ENCODE peak calls at places on chromosomes 13 and 19, in four cellular contexts. X is PC-3, P is neural progenitor cell, C is HepG2. N is an unnamed sample.

GRCh38 chr13:59120297-59120843 is 1043.4 kb downstream of the DIAPH3 start:
- DNase-seq in X (no peak), P (no peak), C (no peak), N (no peak)

GRCh38 chr19:21934593-21934992 is 76.2 kb downstream of the ZNF208 start:
- DNase-seq in X (no peak), P (no peak), C (no peak), N (no peak)

GRCh38 chr13:113518080-113518803 is 27.7 kb upstream of the DCUN1D2 start:
- DNase-seq in X (no peak), P (no peak), C (no peak), N (no peak)

GRCh38 chr13:28059214-28059613 is 41.2 kb downstream of the FLT3 start:
- DNase-seq in X (peak; percentile 54), P (peak; percentile 62), C (peak; percentile 48), N (peak; percentile 11)

GRCh38 chr19:38665219-38665931 is 17.9 kb downstream of the ACTN4 start:
- DNase-seq in X (no peak), P (no peak), C (no peak), N (peak; percentile 55)

GRCh38 chr13:70527553-70527952 is 419.3 kb upstream of the KLHL1 start:
- DNase-seq in X (no peak), P (no peak), C (no peak), N (no peak)

GRCh38 chr19:39162441-39163043 is 34.2 kb upstream of the NCCRP1 start:
- DNase-seq in X (no peak), P (no peak), C (no peak), N (no peak)

GRCh38 chr19:54661846-54662489 is 817 bp upstream of the LILRB4 start:
- DNase-seq in X (no peak), P (no peak), C (no peak), N (no peak)

GRCh38 chr13:58247080-58247479 is 615.5 kb downstream of the PCDH17 start:
- DNase-seq in X (no peak), P (no peak), C (no peak), N (no peak)

GRCh38 chr19:43525836-43526771 is 897 bp downstream of the ETHE1 start:
- DNase-seq in X (peak; percentile 18), P (peak; percentile 45), C (no peak), N (peak; percentile 64)

GRCh38 chr13:66341038-66341437 is 889.1 kb downstream of the PCDH9 start:
- DNase-seq in X (peak; percentile 13), P (no peak), C (no peak), N (no peak)

GRCh38 chr13:69820180-69820579 is 287.4 kb upstream of the ATXN8OS start:
- DNase-seq in X (no peak), P (no peak), C (no peak), N (no peak)

GRCh38 chr19:1068111-1069001 is 1.4 kb downstream of the ARHGAP45 start:
- DNase-seq in X (no peak), P (no peak), C (no peak), N (no peak)

GRCh38 chr19:1081301-1082164 is 13.6 kb downstream of the POLR2E start:
- DNase-seq in X (no peak), P (peak; percentile 76), C (no peak), N (no peak)

GRCh38 chr13:94764576-94765321 is 52.4 kb upstream of the SOX21 start:
- DNase-seq in X (no peak), P (peak; percentile 23), C (no peak), N (no peak)

GRCh38 chr13:70895599-70895998 is 787.3 kb upstream of the KLHL1 start:
- DNase-seq in X (no peak), P (no peak), C (peak; percentile 65), N (no peak)

GRCh38 chr13:34459856-34460255 is 482.2 kb upstream of the NBEA start:
- DNase-seq in X (no peak), P (no peak), C (no peak), N (peak; percentile 4)

GRCh38 chr13:28181413-28181812 is 43.1 kb downstream of the PAN3 start:
- DNase-seq in X (peak; percentile 83), P (no peak), C (no peak), N (peak; percentile 43)

GRCh38 chr13:100314132-100314910 is 225.4 kb downstream of the PCCA start:
- DNase-seq in X (peak; percentile 47), P (no peak), C (peak; percentile 96), N (no peak)

GRCh38 chr19:29019403-29019802 is 193.5 kb downstream of the UQCRFS1 start:
- DNase-seq in X (no peak), P (no peak), C (no peak), N (no peak)
- H3K9ac ChIP-seq in X (no peak overlapping the region), P (no peak overlapping the region), C (no peak overlapping the region), N (no peak overlapping the region)

GRCh38 chr19:7799640-7800355 is 30.2 kb upstream of the EVI5L start:
- DNase-seq in X (peak; percentile 94), P (peak; percentile 91), C (peak; percentile 60), N (peak; percentile 95)
- H3K4me3 ChIP-seq in X (peak overlapping the region; percentile 68), P (peak overlapping the region; percentile 34), C (no peak overlapping the region), N (peak overlapping the region; percentile 77)

GRCh38 chr19:41299046-41299754 is 10.8 kb upstream of the CCDC97 start:
- DNase-seq in X (no peak), P (no peak), C (no peak), N (no peak)

GRCh38 chr19:41297628-41298326 is 12.2 kb upstream of the CCDC97 start:
- DNase-seq in X (no peak), P (no peak), C (no peak), N (no peak)

GRCh38 chr19:41302624-41303351 is 7.2 kb upstream of the CCDC97 start:
- DNase-seq in X (no peak), P (no peak), C (no peak), N (no peak)

GRCh38 chr19:41298327-41298964 is 11.5 kb upstream of the CCDC97 start:
- DNase-seq in X (no peak), P (no peak), C (no peak), N (peak; percentile 65)

GRCh38 chr19:41299755-41300089 is 10.2 kb upstream of the CCDC97 start:
- DNase-seq in X (no peak), P (no peak), C (no peak), N (peak; percentile 60)
- H3K4me1 ChIP-seq in X (no peaks in the 10 kb centered on the region), P (no peaks in the 10 kb centered on the region), C (no peaks in the 10 kb centered on the region), N (peaks cover 30% of the 10 kb centered on the region)

GRCh38 chr19:4389511-4390016 is 10.8 kb downstream of the SH3GL1 start:
- DNase-seq in X (no peak), P (no peak), C (no peak), N (no peak)
- H3K9ac ChIP-seq in X (no peak overlapping the region), P (no peak overlapping the region), C (peak overlapping the region; percentile 76), N (peak overlapping the region; percentile 77)

GRCh38 chr19:42363614-42364346 is 26.3 kb downstream of the CNFN start:
- DNase-seq in X (no peak), P (no peak), C (no peak), N (no peak)
- H3K4me3 ChIP-seq in X (no peak overlapping the region), P (no peak overlapping the region), C (no peak overlapping the region), N (no peak overlapping the region)

GRCh38 chr19:6676288-6676687 is 6.3 kb upstream of the TNFSF14 start:
- DNase-seq in X (no peak), P (no peak), C (no peak), N (no peak)

GRCh38 chr19:6668696-6669095 is 1.3 kb downstream of the TNFSF14 start:
- DNase-seq in X (no peak), P (no peak), C (no peak), N (no peak)

GRCh38 chr19:6671960-6672359 is 2.0 kb upstream of the TNFSF14 start:
- DNase-seq in X (no peak), P (no peak), C (no peak), N (no peak)

GRCh38 chr19:6674868-6675305 is 4.9 kb upstream of the TNFSF14 start:
- DNase-seq in X (peak; percentile 87), P (peak; percentile 62), C (no peak), N (peak; percentile 82)

DNA sequence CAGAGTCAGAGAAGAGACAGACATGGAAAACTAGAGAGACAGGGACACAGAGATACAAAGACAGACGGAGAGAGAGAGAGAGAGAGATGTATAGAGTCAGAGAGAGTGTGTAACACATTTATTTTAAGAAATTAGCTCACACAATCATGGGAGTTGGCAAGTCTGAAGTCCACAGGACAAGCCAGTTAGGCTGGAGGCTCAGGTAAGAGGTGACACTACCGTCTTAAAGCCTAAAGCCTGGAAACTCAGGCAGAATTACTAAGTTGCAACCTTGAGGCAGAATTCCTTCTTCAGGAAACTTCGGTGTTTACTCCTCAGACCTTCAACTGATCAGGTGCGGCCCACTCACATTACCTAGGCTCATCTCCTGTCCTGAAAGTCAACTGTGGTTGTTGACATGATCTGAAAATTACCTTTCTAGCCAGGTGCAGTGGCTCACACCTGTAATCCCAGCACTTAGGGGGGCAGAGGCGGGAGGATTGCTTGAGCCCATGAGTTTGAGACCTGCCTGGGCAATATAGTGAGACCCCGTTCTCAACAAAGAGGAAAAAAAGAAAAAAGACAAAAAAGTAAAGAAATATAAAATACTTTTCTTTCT is 2.8 kb upstream of the TNFSF14 start:
- DNase-seq in X (no peak), P (no peak), C (no peak), N (no peak)
- H3K4me1 ChIP-seq in X (peaks cover 13% of the 10 kb centered on the region), P (no peaks in the 10 kb centered on the region), C (no peaks in the 10 kb centered on the region), N (peaks cover 8% of the 10 kb centered on the region)

GRCh38 chr19:45408830-45409593 is 2.6 kb downstream of the POLR1G start:
- DNase-seq in X (no peak), P (no peak), C (no peak), N (no peak)

GRCh38 chr19:45406165-45406956 is at the start of gene POLR1G:
- DNase-seq in X (peak; percentile 73), P (peak; percentile 88), C (peak; percentile 81), N (peak; percentile 89)

GRCh38 chr19:45406957-45407375 is 522 bp downstream of the POLR1G start:
- DNase-seq in X (no peak), P (no peak), C (no peak), N (no peak)

GRCh38 chr19:45405435-45406164 is 731 bp upstream of the PPP1R13L start:
- DNase-seq in X (peak; percentile 89), P (peak; percentile 92), C (peak; percentile 81), N (peak; percentile 89)

GRCh38 chr19:45408121-45408520 is 1.7 kb downstream of the POLR1G start:
- DNase-seq in X (no peak), P (no peak), C (no peak), N (no peak)
- H3K9ac ChIP-seq in X (no peak overlapping the region), P (no peak overlapping the region), C (no peak overlapping the region), N (no peak overlapping the region)

DNA sequence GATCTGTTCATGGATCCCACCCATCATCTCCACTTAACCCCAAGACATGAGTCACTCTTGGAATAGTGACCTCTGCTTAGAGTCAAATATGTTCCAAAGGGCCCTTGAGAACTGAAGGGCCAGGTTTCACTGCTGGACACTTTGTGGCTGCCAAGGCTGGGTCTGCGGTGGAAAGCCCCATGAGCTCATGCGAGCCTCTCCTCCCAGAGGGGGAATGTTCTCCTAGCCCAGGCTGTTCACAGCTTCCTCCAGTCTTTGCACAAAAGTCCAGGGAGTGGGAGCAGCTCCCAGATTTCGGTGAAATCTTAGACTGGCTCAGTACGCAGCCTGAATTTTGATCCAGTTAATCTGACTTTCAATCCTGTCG is 732 bp upstream of the DCLK1 start:
- DNase-seq in X (no peak), P (no peak), C (no peak), N (no peak)
- H3K4me3 ChIP-seq in X (no peak overlapping the region), P (no peak overlapping the region), C (no peak overlapping the region), N (peak overlapping the region; percentile 81)